ENCODE peak calls at places on chromosomes 4 and X, in eight cellular contexts. R, H, O, X, Z, E, M and V are unnamed samples.

GRCh38 chrX:29107231-29107630 is 520.0 kb downstream of the IL1RAPL1 start:
- DNase-seq in R (no peak), H (no peak), O (no peak), X (no peak), Z (no peak), E (no peak), M (no peak), V (no peak)

GRCh38 chr4:16591867-16592266 is 306.6 kb downstream of the LDB2 start:
- DNase-seq in R (no peak), H (peak; percentile 16), O (peak; percentile 19), X (no peak), Z (no peak), E (no peak), M (peak; percentile 85), V (no peak)

GRCh38 chr4:145808021-145808650 is 128.2 kb downstream of the C4orf51 start:
- DNase-seq in R (peak; percentile 55), H (peak; percentile 65), O (peak; percentile 70), X (peak; percentile 98), Z (peak; percentile 96), E (no peak), M (no peak), V (no peak)

GRCh38 chr4:121705521-121705920 is 8.7 kb upstream of the ANXA5 start:
- DNase-seq in R (peak; percentile 30), H (no peak), O (no peak), X (no peak), Z (no peak), E (no peak), M (no peak), V (no peak)

GRCh38 chr4:6277139-6277802 is 7.6 kb downstream of the WFS1 start:
- DNase-seq in R (no peak), H (no peak), O (no peak), X (no peak), Z (no peak), E (no peak), M (no peak), V (no peak)

GRCh38 chr4:152919826-152920225 is 16.3 kb upstream of the FHDC1 start:
- DNase-seq in R (no peak), H (no peak), O (no peak), X (no peak), Z (no peak), E (no peak), M (no peak), V (no peak)

GRCh38 chrX:38305971-38306370 is 21.3 kb downstream of the RPGR start:
- DNase-seq in R (no peak), H (no peak), O (peak; percentile 7), X (no peak), Z (no peak), E (no peak), M (no peak), V (no peak)

GRCh38 chr4:185541251-185541671 is 6.0 kb upstream of the PDLIM3 start:
- DNase-seq in R (no peak), H (no peak), O (no peak), X (no peak), Z (no peak), E (no peak), M (no peak), V (no peak)

GRCh38 chr4:168840988-168841681 is 168.9 kb downstream of the CBR4 start:
- DNase-seq in R (peak; percentile 87), H (no peak), O (no peak), X (no peak), Z (no peak), E (no peak), M (no peak), V (no peak)

GRCh38 chr4:158896459-158897238 is 127.8 kb downstream of the FNIP2 start:
- DNase-seq in R (no peak), H (no peak), O (no peak), X (no peak), Z (no peak), E (no peak), M (no peak), V (no peak)

GRCh38 chr4:132334081-132334480 is 815.0 kb upstream of the PCDH10 start:
- DNase-seq in R (no peak), H (no peak), O (no peak), X (no peak), Z (no peak), E (no peak), M (no peak), V (no peak)

GRCh38 chr4:182975806-182976205 is 58.6 kb upstream of the DCTD start:
- DNase-seq in R (no peak), H (peak; percentile 22), O (no peak), X (peak; percentile 85), Z (peak; percentile 50), E (no peak), M (no peak), V (no peak)

GRCh38 chr4:79042079-79042674 is 102.9 kb upstream of the PAQR3 start:
- DNase-seq in R (peak; percentile 45), H (peak; percentile 46), O (peak; percentile 42), X (peak; percentile 47), Z (peak; percentile 13), E (peak; percentile 39), M (peak; percentile 48), V (peak; percentile 13)

GRCh38 chr4:7664106-7664505 is 229.4 kb upstream of the PSAPL1 start:
- DNase-seq in R (no peak), H (no peak), O (no peak), X (no peak), Z (no peak), E (no peak), M (no peak), V (no peak)

GRCh38 chr4:55903577-55903976 is 45.2 kb upstream of the CEP135 start:
- DNase-seq in R (no peak), H (peak; percentile 49), O (no peak), X (no peak), Z (no peak), E (no peak), M (no peak), V (no peak)

GRCh38 chr4:151408380-151408629 is 671 bp upstream of the FHIP1A start:
- DNase-seq in R (peak; percentile 66), H (no peak), O (no peak), X (no peak), Z (no peak), E (no peak), M (no peak), V (no peak)

GRCh38 chr4:3031357-3032064 is 42.8 kb downstream of the HTT-AS start:
- DNase-seq in R (no peak), H (peak; percentile 53), O (no peak), X (peak; percentile 36), Z (no peak), E (no peak), M (no peak), V (no peak)

GRCh38 chrX:71615954-71616353 is 2.4 kb downstream of the CXCR3 start:
- DNase-seq in R (no peak), H (no peak), O (no peak), X (no peak), Z (no peak), E (no peak), M (no peak), V (no peak)

GRCh38 chr4:108030332-108030731 is 40.6 kb downstream of the HADH start:
- DNase-seq in R (peak; percentile 68), H (peak; percentile 40), O (peak; percentile 71), X (peak; percentile 39), Z (peak; percentile 16), E (peak; percentile 88), M (peak; percentile 76), V (peak; percentile 90)
- TF ChIP-seq CTCF in R (peak; percentile 77), H (peak; percentile 41), O (peak; percentile 59), X (peak; percentile 60), Z (peak; percentile 37), E (peak; percentile 87), M (peak; percentile 71), V (peak; percentile 92)

DNA sequence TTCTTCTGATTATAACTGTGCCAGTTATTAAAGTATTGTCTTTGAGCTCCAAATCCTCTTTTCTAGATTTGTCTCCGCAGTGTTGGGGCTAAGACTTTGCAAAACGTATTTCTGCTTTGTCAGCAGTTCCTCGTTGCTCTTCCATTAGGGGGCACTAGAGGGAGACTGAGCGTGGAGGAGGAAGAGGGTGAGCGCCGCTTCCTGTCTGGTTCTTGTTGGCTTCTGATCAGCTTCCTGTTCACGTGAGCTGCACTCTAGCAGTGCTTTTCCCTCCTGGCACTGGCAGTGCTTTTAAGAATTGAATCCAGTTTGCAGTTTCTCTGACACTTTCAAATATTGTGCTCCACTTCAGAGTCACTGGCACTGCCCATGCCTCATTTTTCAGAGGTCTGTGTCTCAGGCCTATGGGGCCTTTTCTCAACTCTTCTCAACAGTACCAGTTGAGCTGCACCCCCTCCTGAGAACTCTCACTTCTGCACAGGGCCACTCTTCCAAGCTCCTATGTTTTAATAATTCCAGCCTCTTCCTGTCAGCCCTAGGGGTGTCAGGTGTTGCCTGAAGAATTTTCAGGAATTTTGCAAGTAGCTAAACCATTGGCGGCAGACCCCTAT is 54.4 kb upstream of the LCORL start:
- DNase-seq in R (peak; percentile 84), H (peak; percentile 6), O (peak; percentile 7), X (peak; percentile 47), Z (peak; percentile 52), E (peak; percentile 50), M (peak; percentile 4), V (peak; percentile 78)
- TF ChIP-seq EZH2phosphoT487 in R (no peak), H (no peak), O (no peak), X (no peak), Z (no peak), E (no peak), M (no peak), V (no peak)

DNA sequence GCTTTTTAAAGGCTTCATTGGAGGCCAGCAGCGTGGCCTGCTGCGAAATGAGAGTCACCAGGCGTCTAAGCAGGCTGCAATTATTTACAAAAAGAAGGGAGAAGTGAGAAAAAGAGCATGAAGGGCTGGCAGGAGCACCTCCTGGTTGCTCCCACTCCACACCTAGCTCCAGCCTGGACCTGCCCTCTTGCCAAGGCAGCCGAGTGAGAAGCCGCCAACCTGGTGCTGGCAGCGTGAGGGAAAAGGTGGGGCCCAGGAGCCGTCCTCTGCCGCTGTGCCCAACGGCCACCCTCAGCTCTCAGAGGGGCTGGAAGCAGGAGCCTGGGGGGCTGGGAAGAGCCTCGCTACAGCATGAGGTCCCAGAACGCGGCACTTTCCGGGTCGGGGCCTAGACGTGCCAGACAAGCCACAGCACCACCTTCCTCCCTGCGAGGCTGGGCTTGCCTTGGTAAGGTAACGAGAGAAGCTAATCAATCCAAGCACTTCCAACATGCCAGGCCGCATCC is 16.3 kb downstream of the SLC6A8 start:
- DNase-seq in R (no peak), H (no peak), O (no peak), X (no peak), Z (no peak), E (no peak), M (no peak), V (no peak)
- TF ChIP-seq CTCF in R (no peak), H (no peak), O (no peak), X (no peak), Z (no peak), E (no peak), M (no peak), V (no peak)

GRCh38 chr4:186827542-186827887 is 103.9 kb upstream of the FAT1 start:
- DNase-seq in R (no peak), H (no peak), O (no peak), X (no peak), Z (no peak), E (no peak), M (no peak), V (no peak)

GRCh38 chr4:186829740-186830449 is 106.2 kb upstream of the FAT1 start:
- DNase-seq in R (no peak), H (no peak), O (peak; percentile 47), X (peak; percentile 35), Z (peak; percentile 82), E (peak; percentile 97), M (no peak), V (no peak)

GRCh38 chr4:186829097-186829496 is 105.4 kb upstream of the FAT1 start:
- DNase-seq in R (no peak), H (no peak), O (no peak), X (no peak), Z (no peak), E (peak; percentile 95), M (no peak), V (no peak)

GRCh38 chr4:186825069-186825468 is 101.4 kb upstream of the FAT1 start:
- DNase-seq in R (no peak), H (no peak), O (no peak), X (no peak), Z (peak; percentile 82), E (no peak), M (no peak), V (no peak)

GRCh38 chr4:186826866-186827541 is 103.3 kb upstream of the FAT1 start:
- DNase-seq in R (no peak), H (no peak), O (no peak), X (no peak), Z (no peak), E (no peak), M (no peak), V (no peak)
- TF ChIP-seq EZH2phosphoT487 in R (no peak), H (no peak), O (no peak), X (no peak), Z (no peak), E (no peak), M (no peak), V (no peak)